ENCODE peak calls at places on chromosome 21, in seven cellular contexts. Y, E, A, W, G, Z and R are unnamed samples.

GRCh38 chr21:26405071-26405470 is 168.0 kb downstream of the CYYR1 start:
- DNase-seq in Y (no peak), E (no peak), A (no peak), W (peak), G (peak), Z (no peak), R (no peak)

GRCh38 chr21:42276526-42277154 is 38.6 kb downstream of the TFF3 start:
- DNase-seq in Y (no peak), E (no peak), A (no peak), W (no peak), G (no peak), Z (no peak), R (no peak)

GRCh38 chr21:34344058-34344425 is 19.8 kb upstream of the KCNE2 start:
- DNase-seq in Y (no peak), E (no peak), A (no peak), W (no peak), G (no peak), Z (no peak), R (no peak)

GRCh38 chr21:17513214-17514123 is 626 bp downstream of the CXADR start:
- DNase-seq in Y (no peak), E (peak), A (peak), W (no peak), G (peak), Z (no peak), R (no peak)

GRCh38 chr21:15967661-15968060 is 237.9 kb downstream of the USP25 start:
- DNase-seq in Y (peak), E (no peak), A (no peak), W (peak), G (peak), Z (no peak), R (no peak)

GRCh38 chr21:17554120-17554519 is 41.3 kb downstream of the CXADR start:
- DNase-seq in Y (no peak), E (no peak), A (no peak), W (no peak), G (no peak), Z (no peak), R (no peak)

GRCh38 chr21:25658427-25658980 is 19.4 kb downstream of the JAM2 start:
- DNase-seq in Y (no peak), E (no peak), A (peak), W (no peak), G (no peak), Z (no peak), R (no peak)

GRCh38 chr21:42760977-42761751 is 107.7 kb downstream of the PDE9A start:
- DNase-seq in Y (no peak), E (no peak), A (no peak), W (no peak), G (no peak), Z (no peak), R (no peak)

GRCh38 chr21:37520801-37521200 is 154.2 kb downstream of the DYRK1A start:
- DNase-seq in Y (no peak), E (no peak), A (no peak), W (no peak), G (no peak), Z (no peak), R (no peak)

GRCh38 chr21:31316072-31316471 is 28.0 kb downstream of the TIAM1 start:
- DNase-seq in Y (no peak), E (no peak), A (no peak), W (no peak), G (no peak), Z (no peak), R (no peak)

GRCh38 chr21:32349333-32349944 is 43.4 kb downstream of the URB1 start:
- DNase-seq in Y (no peak), E (no peak), A (no peak), W (no peak), G (no peak), Z (no peak), R (no peak)

GRCh38 chr21:41280115-41280919 is 36.3 kb upstream of the FAM3B start:
- DNase-seq in Y (no peak), E (no peak), A (no peak), W (no peak), G (peak), Z (peak), R (peak)

GRCh38 chr21:16608209-16608830 is 878.5 kb downstream of the USP25 start:
- DNase-seq in Y (peak), E (no peak), A (peak), W (no peak), G (no peak), Z (no peak), R (no peak)

GRCh38 chr21:21137986-21138385 is 139.8 kb downstream of the NCAM2 start:
- DNase-seq in Y (peak), E (no peak), A (no peak), W (no peak), G (peak), Z (no peak), R (no peak)

GRCh38 chr21:20698585-20698984 is 299.6 kb upstream of the NCAM2 start:
- DNase-seq in Y (no peak), E (no peak), A (no peak), W (no peak), G (no peak), Z (no peak), R (no peak)

GRCh38 chr21:37849703-37850102 is 66.6 kb downstream of the KCNJ6 start:
- DNase-seq in Y (peak), E (no peak), A (no peak), W (peak), G (peak), Z (peak), R (peak)

GRCh38 chr21:42125571-42126544 is 54.7 kb downstream of the UMODL1 start:
- DNase-seq in Y (no peak), E (no peak), A (peak), W (peak), G (peak), Z (no peak), R (no peak)

GRCh38 chr21:23986987-23987386 is 1620.3 kb downstream of the MRPL39 start:
- DNase-seq in Y (no peak), E (no peak), A (no peak), W (no peak), G (no peak), Z (no peak), R (no peak)

GRCh38 chr21:33924079-33924765 is 8.6 kb upstream of the ATP5PO start:
- DNase-seq in Y (peak), E (peak), A (peak), W (peak), G (peak), Z (no peak), R (peak)

GRCh38 chr21:44524412-44525371 is 15.3 kb downstream of the KRTAP10-1 start:
- DNase-seq in Y (no peak), E (no peak), A (no peak), W (no peak), G (no peak), Z (no peak), R (no peak)

GRCh38 chr21:43354016-43354420 is 72.9 kb downstream of the SIK1 start:
- DNase-seq in Y (no peak), E (peak), A (no peak), W (no peak), G (no peak), Z (no peak), R (no peak)

GRCh38 chr21:16983425-16983824 is 529.4 kb upstream of the CXADR start:
- DNase-seq in Y (no peak), E (no peak), A (no peak), W (no peak), G (no peak), Z (no peak), R (no peak)

GRCh38 chr21:36640260-36641244 is 58.4 kb upstream of the SIM2 start:
- DNase-seq in Y (no peak), E (no peak), A (peak), W (no peak), G (peak), Z (no peak), R (no peak)

GRCh38 chr21:43757601-43758000 is 18.5 kb downstream of the CSTB start:
- DNase-seq in Y (no peak), E (no peak), A (no peak), W (no peak), G (no peak), Z (no peak), R (no peak)

GRCh38 chr21:33478182-33478581 is 1.6 kb downstream of the TMEM50B start:
- DNase-seq in Y (no peak), E (no peak), A (no peak), W (no peak), G (no peak), Z (no peak), R (no peak)

GRCh38 chr21:42614811-42615342 is 38.5 kb upstream of the PDE9A start:
- DNase-seq in Y (no peak), E (peak), A (peak), W (no peak), G (peak), Z (no peak), R (no peak)

GRCh38 chr21:17491716-17492414 is 21.0 kb upstream of the CXADR start:
- DNase-seq in Y (peak), E (no peak), A (no peak), W (peak), G (peak), Z (peak), R (peak)